ENCODE peak calls at places on chromosomes 7 and 10, in nine cellular contexts. L is Panc1; K is ELR; G is NCI-H187; Z is NCI-H1694; Q is NCI-H526; I is AG04450; U is activated naive CD8-positive, alpha-beta T cell treated with anti-CD3 and anti-CD28 coated beads, Interleukin-2, amount 50 U/mL, for 24 hours; F is NCI-H774. R is an unnamed sample.

GRCh38 chr10:22252801-22253577 is 35.2 kb upstream of the EBLN1 start:
- DNase-seq in Z (no peak), Q (no peak), G (no peak), K (peak; percentile 19), L (no peak), I (no peak), U (peak; percentile 52), F (peak; percentile 4), R (peak; percentile 59)

GRCh38 chr7:105345725-105346124 is 43.0 kb downstream of the SRPK2 start:
- DNase-seq in Z (no peak), F (no peak), Q (no peak), K (no peak), U (no peak), I (no peak), L (no peak), G (no peak), R (no peak)

GRCh38 chr7:142313528-142313927 is 55.7 kb upstream of the PRSS58 start:
- DNase-seq in F (no peak), Z (no peak), U (no peak), K (no peak), L (no peak), I (no peak), G (no peak), Q (no peak), R (no peak)

GRCh38 chr10:8767616-8768015 is 713.1 kb downstream of the GATA3 start:
- DNase-seq in U (no peak), Q (no peak), G (no peak), I (no peak), L (no peak), K (no peak), Z (no peak), F (no peak), R (no peak)

GRCh38 chr10:614772-615582 is 74.5 kb downstream of the DIP2C start:
- DNase-seq in K (no peak), Q (no peak), I (no peak), Z (no peak), G (no peak), F (no peak), U (no peak), L (no peak), R (no peak)

GRCh38 chr7:34759477-34760125 is 101.6 kb downstream of the NPSR1 start:
- DNase-seq in Z (peak; percentile 40), U (no peak), F (peak; percentile 22), Q (peak; percentile 46), G (no peak), L (peak; percentile 53), I (no peak), K (peak; percentile 64), R (no peak)

GRCh38 chr7:130154131-130154500 is 51.1 kb downstream of the TMEM209 start:
- DNase-seq in U (no peak), K (no peak), L (no peak), F (no peak), Z (peak; percentile 54), I (no peak), Q (no peak), G (no peak), R (no peak)

GRCh38 chr10:14325325-14325955 is 5.3 kb downstream of the FRMD4A start:
- DNase-seq in I (no peak), L (peak; percentile 8), Z (no peak), Q (peak; percentile 12), U (peak; percentile 58), G (no peak), F (no peak), K (peak; percentile 43), R (peak; percentile 3)

GRCh38 chr7:98229991-98230745 is 18.9 kb downstream of the BHLHA15 start:
- DNase-seq in U (no peak), Z (no peak), I (no peak), K (no peak), F (no peak), G (no peak), Q (no peak), L (no peak), R (no peak)

GRCh38 chr10:60299961-60300883 is 89.5 kb downstream of the ANK3 start:
- DNase-seq in L (no peak), Z (no peak), U (no peak), K (no peak), I (no peak), G (no peak), F (peak; percentile 11), Q (no peak), R (no peak)

GRCh38 chr10:90862908-90863514 is 5.2 kb upstream of the HTR7 start:
- DNase-seq in K (peak; percentile 64), Q (no peak), L (peak; percentile 36), Z (no peak), U (no peak), F (no peak), I (no peak), G (no peak), R (no peak)

GRCh38 chr7:2554654-2555053 is 670 bp downstream of the BRAT1 start:
- DNase-seq in Z (no peak), K (no peak), I (no peak), G (no peak), U (no peak), L (no peak), F (no peak), Q (no peak), R (no peak)

GRCh38 chr7:151517601-151518104 is 2.0 kb downstream of the RHEB start:
- DNase-seq in I (no peak), K (no peak), U (no peak), Q (no peak), L (no peak), G (no peak), Z (no peak), F (no peak), R (no peak)

GRCh38 chr7:147088916-147089315 is 972.3 kb downstream of the CNTNAP2 start:
- DNase-seq in K (no peak), G (no peak), I (no peak), L (no peak), F (no peak), Q (no peak), Z (no peak), U (no peak), R (no peak)

GRCh38 chr7:33870120-33870519 is 35.2 kb upstream of the BMPER start:
- DNase-seq in Q (no peak), I (no peak), K (no peak), F (no peak), U (no peak), G (no peak), Z (no peak), L (no peak), R (no peak)

GRCh38 chr10:119538632-119539358 is 3.7 kb downstream of the RGS10 start:
- DNase-seq in Q (no peak), G (no peak), U (peak; percentile 66), K (peak; percentile 67), Z (no peak), F (no peak), L (no peak), I (no peak), R (peak; percentile 59)

GRCh38 chr7:45917658-45918057 is 3.4 kb downstream of the IGFBP3 start:
- DNase-seq in Q (peak; percentile 12), K (peak; percentile 81), L (no peak), I (no peak), Z (peak; percentile 45), F (peak; percentile 43), G (peak; percentile 13), U (peak; percentile 86), R (peak; percentile 53)

GRCh38 chr7:111654414-111654813 is 92.1 kb upstream of the IMMP2L start:
- DNase-seq in Z (no peak), K (no peak), G (no peak), Q (no peak), L (no peak), I (no peak), U (no peak), F (no peak), R (no peak)

GRCh38 chr10:104037261-104037951 is 48.3 kb downstream of the COL17A1 start:
- DNase-seq in U (no peak), F (no peak), Q (no peak), L (no peak), K (no peak), I (no peak), G (no peak), Z (no peak), R (no peak)

GRCh38 chr10:118970770-118971169 is 58.7 kb upstream of the NANOS1 start:
- DNase-seq in I (no peak), U (no peak), G (no peak), Z (no peak), F (no peak), L (no peak), Q (no peak), K (no peak), R (no peak)

GRCh38 chr10:62000037-62000603 is 98.6 kb downstream of the ARID5B start:
- DNase-seq in G (no peak), Q (no peak), Z (no peak), F (no peak), L (no peak), I (no peak), K (no peak), U (no peak), R (no peak)

R was measured in CD8-positive, alpha-beta memory T cell.